ENCODE peak calls at places on chromosome 11, in five cellular contexts. One of them, this sample, is unnamed.
A peak's percentile ranks its signal among the peaks of the same experiment; 100 is the strongest.

GRCh38 chr11:26227311-26227710 is 104.6 kb upstream of the ANO3 start:
- DNase-seq in DMS153: no peak
- DNase-seq in stimulated activated CD4-positive, alpha-beta T cell treated with anti-CD3 and anti-CD28 coated beads, Interleukin-15, amount 100 ng/mL, for 48 hours: no peak
- DNase-seq in astrocyte of the spinal cord: peak; percentile 83
- DNase-seq in fibroblast of the aortic adventitia: peak; percentile 92
- DNase-seq in this sample: no peak

GRCh38 chr11:46521947-46522681 is 71.7 kb downstream of the AMBRA1 start:
- DNase-seq in DMS153: no peak
- DNase-seq in stimulated activated CD4-positive, alpha-beta T cell treated with anti-CD3 and anti-CD28 coated beads, Interleukin-15, amount 100 ng/mL, for 48 hours: no peak
- DNase-seq in astrocyte of the spinal cord: peak; percentile 75
- DNase-seq in fibroblast of the aortic adventitia: peak; percentile 23
- DNase-seq in this sample: no peak

GRCh38 chr11:74322667-74323066 is 11.2 kb upstream of the P4HA3 start:
- DNase-seq in DMS153: no peak
- DNase-seq in stimulated activated CD4-positive, alpha-beta T cell treated with anti-CD3 and anti-CD28 coated beads, Interleukin-15, amount 100 ng/mL, for 48 hours: no peak
- DNase-seq in astrocyte of the spinal cord: peak; percentile 31
- DNase-seq in fibroblast of the aortic adventitia: peak; percentile 95
- DNase-seq in this sample: no peak

GRCh38 chr11:101434241-101434640 is 149.6 kb downstream of the TRPC6 start:
- DNase-seq in DMS153: no peak
- DNase-seq in stimulated activated CD4-positive, alpha-beta T cell treated with anti-CD3 and anti-CD28 coated beads, Interleukin-15, amount 100 ng/mL, for 48 hours: no peak
- DNase-seq in astrocyte of the spinal cord: no peak
- DNase-seq in fibroblast of the aortic adventitia: no peak
- DNase-seq in this sample: no peak

GRCh38 chr11:46534713-46535112 is 59.1 kb downstream of the AMBRA1 start:
- DNase-seq in DMS153: no peak
- DNase-seq in stimulated activated CD4-positive, alpha-beta T cell treated with anti-CD3 and anti-CD28 coated beads, Interleukin-15, amount 100 ng/mL, for 48 hours: no peak
- DNase-seq in astrocyte of the spinal cord: no peak
- DNase-seq in fibroblast of the aortic adventitia: no peak
- DNase-seq in this sample: no peak

GRCh38 chr11:12219732-12220131 is 109.3 kb downstream of the MICAL2 start:
- DNase-seq in DMS153: no peak
- DNase-seq in stimulated activated CD4-positive, alpha-beta T cell treated with anti-CD3 and anti-CD28 coated beads, Interleukin-15, amount 100 ng/mL, for 48 hours: no peak
- DNase-seq in astrocyte of the spinal cord: no peak
- DNase-seq in fibroblast of the aortic adventitia: peak; percentile 98
- DNase-seq in this sample: no peak

GRCh38 chr11:119376197-119376847 is 5.2 kb downstream of the USP2 start:
- DNase-seq in DMS153: peak; percentile 69
- DNase-seq in stimulated activated CD4-positive, alpha-beta T cell treated with anti-CD3 and anti-CD28 coated beads, Interleukin-15, amount 100 ng/mL, for 48 hours: no peak
- DNase-seq in astrocyte of the spinal cord: no peak
- DNase-seq in fibroblast of the aortic adventitia: no peak
- DNase-seq in this sample: no peak

GRCh38 chr11:17528181-17528691 is 16.0 kb downstream of the USH1C start:
- DNase-seq in DMS153: peak; percentile 20
- DNase-seq in stimulated activated CD4-positive, alpha-beta T cell treated with anti-CD3 and anti-CD28 coated beads, Interleukin-15, amount 100 ng/mL, for 48 hours: peak; percentile 40
- DNase-seq in astrocyte of the spinal cord: peak; percentile 19
- DNase-seq in fibroblast of the aortic adventitia: peak; percentile 43
- DNase-seq in this sample: peak; percentile 84

GRCh38 chr11:84884836-84885235 is 742.3 kb downstream of the DLG2 start:
- DNase-seq in DMS153: no peak
- DNase-seq in stimulated activated CD4-positive, alpha-beta T cell treated with anti-CD3 and anti-CD28 coated beads, Interleukin-15, amount 100 ng/mL, for 48 hours: no peak
- DNase-seq in astrocyte of the spinal cord: no peak
- DNase-seq in fibroblast of the aortic adventitia: no peak
- DNase-seq in this sample: no peak

GRCh38 chr11:96113100-96113710 is 189.3 kb upstream of the MTMR2 start:
- DNase-seq in DMS153: no peak
- DNase-seq in stimulated activated CD4-positive, alpha-beta T cell treated with anti-CD3 and anti-CD28 coated beads, Interleukin-15, amount 100 ng/mL, for 48 hours: no peak
- DNase-seq in astrocyte of the spinal cord: peak; percentile 84
- DNase-seq in fibroblast of the aortic adventitia: peak; percentile 86
- DNase-seq in this sample: no peak

GRCh38 chr11:11849127-11849746 is 7.5 kb downstream of the USP47 start:
- DNase-seq in DMS153: peak; percentile 20
- DNase-seq in stimulated activated CD4-positive, alpha-beta T cell treated with anti-CD3 and anti-CD28 coated beads, Interleukin-15, amount 100 ng/mL, for 48 hours: peak; percentile 56
- DNase-seq in astrocyte of the spinal cord: peak; percentile 58
- DNase-seq in fibroblast of the aortic adventitia: peak; percentile 71
- DNase-seq in this sample: peak; percentile 62

GRCh38 chr11:78838417-78838816 is 263.8 kb upstream of the NARS2 start:
- DNase-seq in DMS153: peak; percentile 19
- DNase-seq in stimulated activated CD4-positive, alpha-beta T cell treated with anti-CD3 and anti-CD28 coated beads, Interleukin-15, amount 100 ng/mL, for 48 hours: no peak
- DNase-seq in astrocyte of the spinal cord: no peak
- DNase-seq in fibroblast of the aortic adventitia: no peak
- DNase-seq in this sample: no peak

GRCh38 chr11:130465259-130465658 is 16.8 kb downstream of the ADAMTS15 start:
- DNase-seq in DMS153: no peak
- DNase-seq in stimulated activated CD4-positive, alpha-beta T cell treated with anti-CD3 and anti-CD28 coated beads, Interleukin-15, amount 100 ng/mL, for 48 hours: no peak
- DNase-seq in astrocyte of the spinal cord: peak; percentile 74
- DNase-seq in fibroblast of the aortic adventitia: no peak
- DNase-seq in this sample: no peak

GRCh38 chr11:8372641-8373381 is 109.1 kb upstream of the LMO1 start:
- DNase-seq in DMS153: no peak
- DNase-seq in stimulated activated CD4-positive, alpha-beta T cell treated with anti-CD3 and anti-CD28 coated beads, Interleukin-15, amount 100 ng/mL, for 48 hours: no peak
- DNase-seq in astrocyte of the spinal cord: no peak
- DNase-seq in fibroblast of the aortic adventitia: no peak
- DNase-seq in this sample: no peak

GRCh38 chr11:62144641-62145255 is 20.9 kb downstream of the INCENP start:
- DNase-seq in DMS153: no peak
- DNase-seq in stimulated activated CD4-positive, alpha-beta T cell treated with anti-CD3 and anti-CD28 coated beads, Interleukin-15, amount 100 ng/mL, for 48 hours: no peak
- DNase-seq in astrocyte of the spinal cord: no peak
- DNase-seq in fibroblast of the aortic adventitia: no peak
- DNase-seq in this sample: no peak

GRCh38 chr11:120139316-120140069 is 1.6 kb upstream of the TRIM29 start:
- DNase-seq in DMS153: no peak
- DNase-seq in stimulated activated CD4-positive, alpha-beta T cell treated with anti-CD3 and anti-CD28 coated beads, Interleukin-15, amount 100 ng/mL, for 48 hours: no peak
- DNase-seq in astrocyte of the spinal cord: no peak
- DNase-seq in fibroblast of the aortic adventitia: no peak
- DNase-seq in this sample: no peak

GRCh38 chr11:40567392-40567791 is 892.1 kb downstream of the LRRC4C start:
- DNase-seq in DMS153: no peak
- DNase-seq in stimulated activated CD4-positive, alpha-beta T cell treated with anti-CD3 and anti-CD28 coated beads, Interleukin-15, amount 100 ng/mL, for 48 hours: no peak
- DNase-seq in astrocyte of the spinal cord: no peak
- DNase-seq in fibroblast of the aortic adventitia: no peak
- DNase-seq in this sample: no peak

GRCh38 chr11:22703040-22703439 is 36.6 kb downstream of the GAS2 start:
- DNase-seq in DMS153: peak; percentile 90
- DNase-seq in stimulated activated CD4-positive, alpha-beta T cell treated with anti-CD3 and anti-CD28 coated beads, Interleukin-15, amount 100 ng/mL, for 48 hours: no peak
- DNase-seq in astrocyte of the spinal cord: peak; percentile 86
- DNase-seq in fibroblast of the aortic adventitia: peak; percentile 41
- DNase-seq in this sample: no peak

GRCh38 chr11:129280027-129280811 is 88.1 kb upstream of the ARHGAP32 start:
- DNase-seq in DMS153: no peak
- DNase-seq in stimulated activated CD4-positive, alpha-beta T cell treated with anti-CD3 and anti-CD28 coated beads, Interleukin-15, amount 100 ng/mL, for 48 hours: no peak
- DNase-seq in astrocyte of the spinal cord: peak; percentile 26
- DNase-seq in fibroblast of the aortic adventitia: peak; percentile 23
- DNase-seq in this sample: no peak

This sample was measured in WERI-Rb-1.